ENCODE peak calls at places on chromosomes 2 and 18, in five cellular contexts. S is BE2C, F is endothelial cell, G is IMR-90, I is adrenal gland. Z is an unnamed sample.

GRCh38 chr18:10770264-10770663 is 244.4 kb downstream of the NAPG start:
- DNase-seq in S (no peak), F (no peak), G (no peak), I (no peak), Z (no peak)

GRCh38 chr2:222882484-222882928 is 21.7 kb downstream of the ACSL3 start:
- DNase-seq in S (no peak), F (no peak), G (no peak), I (no peak), Z (no peak)

GRCh38 chr2:137050949-137051348 is 285.6 kb downstream of the THSD7B start:
- DNase-seq in S (no peak), F (no peak), G (no peak), I (no peak), Z (no peak)

GRCh38 chr2:17195016-17195415 is 323.2 kb downstream of the RAD51AP2 start:
- DNase-seq in S (no peak), F (no peak), G (no peak), I (no peak), Z (no peak)

GRCh38 chr18:44507729-44508325 is 172.9 kb upstream of the SETBP1 start:
- DNase-seq in S (no peak), F (peak; percentile 60), G (no peak), I (peak; percentile 29), Z (no peak)

GRCh38 chr2:80361904-80362303 is 57.4 kb upstream of the LRRTM1 start:
- DNase-seq in S (no peak), F (no peak), G (no peak), I (no peak), Z (no peak)

GRCh38 chr2:80706541-80706940 is 402.0 kb upstream of the LRRTM1 start:
- DNase-seq in S (no peak), F (no peak), G (no peak), I (no peak), Z (no peak)

GRCh38 chr2:223008162-223008561 is 43.8 kb upstream of the KCNE4 start:
- DNase-seq in S (no peak), F (no peak), G (peak; percentile 77), I (no peak), Z (peak; percentile 84)

GRCh38 chr2:145380436-145381017 is 860.6 kb upstream of the ZEB2 start:
- DNase-seq in S (no peak), F (no peak), G (peak; percentile 71), I (no peak), Z (peak; percentile 76)

GRCh38 chr2:145743016-145743415 is 1223.1 kb upstream of the ZEB2 start:
- DNase-seq in S (no peak), F (no peak), G (no peak), I (no peak), Z (no peak)

GRCh38 chr2:100197643-100198153 is 55.3 kb upstream of the AFF3 start:
- DNase-seq in S (peak; percentile 36), F (peak; percentile 56), G (peak; percentile 46), I (peak; percentile 40), Z (peak; percentile 50)

GRCh38 chr2:12396699-12397098 is 320.0 kb upstream of the TRIB2 start:
- DNase-seq in S (no peak), F (no peak), G (no peak), I (no peak), Z (no peak)

GRCh38 chr2:239106314-239106908 is 258.5 kb downstream of the TWIST2 start:
- DNase-seq in S (peak; percentile 72), F (peak; percentile 74), G (peak; percentile 63), I (peak; percentile 73), Z (peak; percentile 61)

GRCh38 chr2:233032551-233033320 is at the start of gene NEU2:
- DNase-seq in S (no peak), F (no peak), G (no peak), I (no peak), Z (no peak)

GRCh38 chr2:172745636-172746035 is 10.0 kb downstream of the RAPGEF4 start:
- DNase-seq in S (no peak), F (no peak), G (peak; percentile 85), I (no peak), Z (no peak)

GRCh38 chr2:37156071-37156856 is 516 bp downstream of the EIF2AK2 start:
- DNase-seq in S (peak; percentile 36), F (peak; percentile 7), G (peak; percentile 42), I (peak; percentile 68), Z (peak; percentile 36)

GRCh38 chr2:228407821-228408220 is 226.3 kb upstream of the SPHKAP start:
- DNase-seq in S (no peak), F (no peak), G (no peak), I (no peak), Z (no peak)

GRCh38 chr2:26627350-26628105 is 13.6 kb downstream of the CIB4 start:
- DNase-seq in S (no peak), F (no peak), G (no peak), I (no peak), Z (no peak)

GRCh38 chr18:79772865-79773696 is 24.7 kb upstream of the KCNG2 start:
- DNase-seq in S (no peak), F (no peak), G (no peak), I (no peak), Z (no peak)

GRCh38 chr2:40004336-40004735 is 225.3 kb upstream of the THUMPD2 start:
- DNase-seq in S (no peak), F (no peak), G (peak; percentile 85), I (no peak), Z (peak; percentile 18)

GRCh38 chr18:55500316-55501086 is 87.5 kb downstream of the TCF4 start:
- DNase-seq in S (no peak), F (no peak), G (peak; percentile 92), I (no peak), Z (peak; percentile 88)

GRCh38 chr2:117859924-117860647 is 45.6 kb downstream of the DDX18 start:
- DNase-seq in S (no peak), F (no peak), G (no peak), I (no peak), Z (no peak)

GRCh38 chr18:78562446-78563020 is 417.1 kb upstream of the SALL3 start:
- DNase-seq in S (no peak), F (no peak), G (no peak), I (no peak), Z (no peak)

GRCh38 chr18:74994502-74995403 is 214.2 kb downstream of the PTGR3 start:
- DNase-seq in S (no peak), F (no peak), G (peak; percentile 11), I (no peak), Z (no peak)

GRCh38 chr2:157657858-157658257 is 29.2 kb upstream of the ACVR1C start:
- DNase-seq in S (no peak), F (no peak), G (no peak), I (no peak), Z (no peak)

GRCh38 chr2:118021361-118021760 is 7.5 kb upstream of the CCDC93 start:
- DNase-seq in S (no peak), F (no peak), G (no peak), I (no peak), Z (no peak)

GRCh38 chr18:45998244-45998643 is 31.1 kb upstream of the EPG5 start:
- DNase-seq in S (no peak), F (no peak), G (no peak), I (no peak), Z (no peak)

GRCh38 chr2:44314354-44314753 is 39.1 kb downstream of the SLC3A1 start:
- DNase-seq in S (no peak), F (no peak), G (no peak), I (no peak), Z (no peak)

GRCh38 chr2:44305882-44306281 is 30.6 kb downstream of the SLC3A1 start:
- DNase-seq in S (no peak), F (no peak), G (no peak), I (no peak), Z (no peak)

GRCh38 chr2:44315945-44316344 is 40.7 kb downstream of the SLC3A1 start:
- DNase-seq in S (no peak), F (no peak), G (no peak), I (no peak), Z (no peak)

DNA sequence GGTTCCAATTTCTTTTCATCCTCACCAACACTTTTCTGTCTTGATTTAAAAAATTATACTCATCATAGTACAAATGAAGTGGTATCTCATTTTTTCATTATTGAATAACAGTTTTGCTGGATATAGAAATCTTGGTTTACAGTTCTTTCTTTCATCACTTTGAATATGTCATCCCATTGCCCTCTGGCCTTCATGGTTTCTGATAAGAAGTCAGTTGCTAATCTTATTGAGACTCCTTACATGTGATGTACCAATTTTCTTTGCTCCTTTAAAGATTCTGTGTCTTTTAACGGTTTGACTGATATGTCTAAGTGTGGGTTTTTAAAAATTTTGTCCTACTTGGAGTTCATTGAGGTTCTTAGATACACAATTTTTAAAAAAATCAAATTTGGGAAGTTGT is 35.0 kb downstream of the SLC3A1 start:
- DNase-seq in S (no peak), F (no peak), G (no peak), I (no peak), Z (no peak)
- TF ChIP-seq CTCF in S (no peak), F (no peak), G (no peak), I (no peak), Z (no peak)

GRCh38 chr18:52992041-52992440 is 652.0 kb downstream of the DCC start:
- DNase-seq in S (peak; percentile 9), F (peak; percentile 36), G (no peak), I (no peak), Z (no peak)
- TF ChIP-seq CTCF in S (peak; percentile 30), F (no peak), G (no peak), I (no peak), Z (no peak)

DNA sequence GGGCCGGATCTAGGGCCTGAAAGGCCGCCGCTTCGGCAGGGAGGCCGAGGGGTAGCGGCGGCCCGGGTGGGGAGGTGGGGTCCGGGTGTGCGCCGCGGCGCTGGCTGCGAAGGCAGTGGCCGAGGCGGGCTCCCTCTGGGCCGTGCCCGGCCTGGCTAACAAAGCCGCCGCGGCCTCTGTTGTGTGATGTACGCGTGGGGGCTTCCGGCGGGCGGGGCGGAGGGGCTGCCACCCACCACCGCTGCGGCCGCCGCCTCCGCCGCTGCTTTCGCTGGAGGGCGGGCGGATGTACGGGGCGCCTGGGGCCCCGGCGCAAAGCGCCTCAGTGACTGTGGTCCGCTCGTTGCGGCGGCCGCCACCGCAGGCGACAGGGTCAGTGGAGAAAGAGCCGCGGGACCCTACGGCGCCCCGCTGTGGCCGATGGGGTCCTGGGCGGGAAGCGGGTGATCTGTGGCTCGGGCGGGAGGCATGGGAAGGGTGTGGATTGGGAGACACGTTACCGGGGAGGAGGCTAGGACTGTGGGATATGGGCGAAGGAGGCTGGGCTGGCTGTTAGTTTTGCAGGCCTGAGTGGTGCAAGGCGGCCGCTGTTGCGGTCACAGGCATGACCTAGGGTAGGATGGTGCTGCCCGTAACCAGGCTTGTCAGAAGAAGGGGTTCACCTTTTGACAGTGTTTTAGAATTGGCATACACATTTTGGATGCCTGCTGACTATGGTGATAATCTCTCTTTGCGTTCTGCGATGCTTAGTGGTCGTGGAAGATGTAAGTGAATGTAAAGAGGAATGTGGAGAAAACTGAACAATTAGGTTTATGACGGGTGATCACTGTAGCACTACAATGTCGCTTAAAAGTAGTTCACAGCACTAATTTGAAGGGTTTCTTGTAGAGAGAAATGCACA is 662 bp downstream of the BZW1 start:
- DNase-seq in S (peak; percentile 91), F (peak; percentile 78), G (peak; percentile 49), I (peak; percentile 86), Z (peak; percentile 58)
- TF ChIP-seq CTCF in S (peak; percentile 60), F (no peak), G (peak; percentile 57), I (peak; percentile 62), Z (peak; percentile 76)

DNA sequence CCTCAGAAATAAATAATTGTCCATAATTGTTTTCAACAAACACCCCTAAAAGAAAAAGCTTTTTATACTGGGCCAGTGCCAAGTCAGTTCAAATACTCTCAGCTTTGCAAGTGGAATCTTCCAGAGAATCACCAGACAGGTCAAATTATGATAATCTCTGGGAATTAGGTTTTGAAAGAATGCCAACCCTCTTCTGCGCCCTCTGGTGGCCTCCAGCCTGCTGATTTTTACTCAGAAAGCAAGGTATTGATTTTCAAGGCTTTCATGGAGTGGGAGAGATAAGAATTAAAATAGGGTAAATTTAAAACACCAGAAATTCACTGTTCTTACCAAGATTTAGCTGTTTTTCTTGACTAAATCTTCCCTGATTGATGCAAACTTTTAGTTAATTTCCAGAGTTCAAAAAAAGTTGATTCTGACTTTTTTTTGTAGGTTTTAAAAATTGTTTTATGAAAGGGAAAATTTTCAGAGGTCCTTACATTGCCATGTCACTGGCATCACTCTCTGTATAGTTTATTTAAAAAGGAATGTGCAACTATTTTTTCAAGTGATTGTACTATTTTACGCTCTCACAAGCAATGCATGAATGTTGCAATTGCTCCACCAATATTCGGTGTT is 282.9 kb upstream of the TNP1 start:
- DNase-seq in S (peak; percentile 79), F (peak; percentile 53), G (no peak), I (peak; percentile 54), Z (peak; percentile 8)
- TF ChIP-seq CTCF in S (peak; percentile 89), F (peak; percentile 70), G (peak; percentile 35), I (peak; percentile 50), Z (peak; percentile 90)